ENCODE peak calls at places on chromosomes 4 and X, in six cellular contexts. One of them, this sample, is unnamed.

GRCh38 chrX:91435465-91435864 is 826 bp downstream of the PABPC5 start:
- DNase-seq in foreskin fibroblast: peak
- DNase-seq in IMR-90: no peak
- DNase-seq in tibial nerve: no peak
- DNase-seq in DMS 273 treated with DMSO at 0.1 percent for 48 hours: no peak
- DNase-seq in memory B cell: no peak
- DNase-seq in this sample: no peak

GRCh38 chr4:103982454-103982853 is 262.7 kb upstream of the TACR3 start:
- DNase-seq in foreskin fibroblast: no peak
- DNase-seq in IMR-90: no peak
- DNase-seq in tibial nerve: no peak
- DNase-seq in DMS 273 treated with DMSO at 0.1 percent for 48 hours: no peak
- DNase-seq in memory B cell: no peak
- DNase-seq in this sample: no peak

GRCh38 chr4:123418486-123418931 is 21.9 kb downstream of the SPRY1 start:
- DNase-seq in foreskin fibroblast: peak
- DNase-seq in IMR-90: peak
- DNase-seq in tibial nerve: no peak
- DNase-seq in DMS 273 treated with DMSO at 0.1 percent for 48 hours: no peak
- DNase-seq in memory B cell: no peak
- DNase-seq in this sample: peak

GRCh38 chr4:147480891-147481576 is at the start of gene EDNRA:
- DNase-seq in foreskin fibroblast: peak
- DNase-seq in IMR-90: peak
- DNase-seq in tibial nerve: no peak
- DNase-seq in DMS 273 treated with DMSO at 0.1 percent for 48 hours: no peak
- DNase-seq in memory B cell: no peak
- DNase-seq in this sample: no peak

GRCh38 chr4:169164669-169165415 is 105.9 kb downstream of the SH3RF1 start:
- DNase-seq in foreskin fibroblast: peak
- DNase-seq in IMR-90: peak
- DNase-seq in tibial nerve: no peak
- DNase-seq in DMS 273 treated with DMSO at 0.1 percent for 48 hours: no peak
- DNase-seq in memory B cell: no peak
- DNase-seq in this sample: peak

GRCh38 chr4:114312349-114312748 is 286.3 kb upstream of the UGT8 start:
- DNase-seq in foreskin fibroblast: no peak
- DNase-seq in IMR-90: no peak
- DNase-seq in tibial nerve: no peak
- DNase-seq in DMS 273 treated with DMSO at 0.1 percent for 48 hours: no peak
- DNase-seq in memory B cell: no peak
- DNase-seq in this sample: no peak

GRCh38 chrX:107628662-107629532 is 587 bp downstream of the PRPS1 start:
- DNase-seq in foreskin fibroblast: peak
- DNase-seq in IMR-90: peak
- DNase-seq in tibial nerve: peak
- DNase-seq in DMS 273 treated with DMSO at 0.1 percent for 48 hours: no peak
- DNase-seq in memory B cell: peak
- DNase-seq in this sample: no peak

GRCh38 chr4:19030048-19030447 is 1008.5 kb upstream of the LCORL start:
- DNase-seq in foreskin fibroblast: no peak
- DNase-seq in IMR-90: peak
- DNase-seq in tibial nerve: no peak
- DNase-seq in DMS 273 treated with DMSO at 0.1 percent for 48 hours: no peak
- DNase-seq in memory B cell: no peak
- DNase-seq in this sample: no peak

GRCh38 chr4:148787831-148788477 is 345.7 kb upstream of the NR3C2 start:
- DNase-seq in foreskin fibroblast: no peak
- DNase-seq in IMR-90: peak
- DNase-seq in tibial nerve: no peak
- DNase-seq in DMS 273 treated with DMSO at 0.1 percent for 48 hours: no peak
- DNase-seq in memory B cell: no peak
- DNase-seq in this sample: no peak

GRCh38 chr4:159042097-159042605 is 60.7 kb upstream of the RAPGEF2 start:
- DNase-seq in foreskin fibroblast: no peak
- DNase-seq in IMR-90: no peak
- DNase-seq in tibial nerve: no peak
- DNase-seq in DMS 273 treated with DMSO at 0.1 percent for 48 hours: peak
- DNase-seq in memory B cell: no peak
- DNase-seq in this sample: no peak

GRCh38 chrX:136250191-136251041 is 784 bp downstream of the MAP7D3 start:
- DNase-seq in foreskin fibroblast: peak
- DNase-seq in IMR-90: no peak
- DNase-seq in tibial nerve: peak
- DNase-seq in DMS 273 treated with DMSO at 0.1 percent for 48 hours: no peak
- DNase-seq in memory B cell: no peak
- DNase-seq in this sample: no peak

GRCh38 chr4:118974758-118975157 is 86.1 kb downstream of the SYNPO2 start:
- DNase-seq in foreskin fibroblast: peak
- DNase-seq in IMR-90: peak
- DNase-seq in tibial nerve: no peak
- DNase-seq in DMS 273 treated with DMSO at 0.1 percent for 48 hours: no peak
- DNase-seq in memory B cell: no peak
- DNase-seq in this sample: no peak

GRCh38 chr4:148124512-148124911 is 317.7 kb downstream of the NR3C2 start:
- DNase-seq in foreskin fibroblast: no peak
- DNase-seq in IMR-90: no peak
- DNase-seq in tibial nerve: no peak
- DNase-seq in DMS 273 treated with DMSO at 0.1 percent for 48 hours: no peak
- DNase-seq in memory B cell: no peak
- DNase-seq in this sample: no peak

GRCh38 chr4:100936676-100937390 is 410.5 kb downstream of the PPP3CA start:
- DNase-seq in foreskin fibroblast: no peak
- DNase-seq in IMR-90: no peak
- DNase-seq in tibial nerve: no peak
- DNase-seq in DMS 273 treated with DMSO at 0.1 percent for 48 hours: peak
- DNase-seq in memory B cell: no peak
- DNase-seq in this sample: no peak

GRCh38 chr4:80539190-80539589 is 203.7 kb downstream of the CFAP299 start:
- DNase-seq in foreskin fibroblast: no peak
- DNase-seq in IMR-90: no peak
- DNase-seq in tibial nerve: no peak
- DNase-seq in DMS 273 treated with DMSO at 0.1 percent for 48 hours: no peak
- DNase-seq in memory B cell: no peak
- DNase-seq in this sample: no peak